ENCODE peak calls at places on chromosome 10, in ten cellular contexts. V, X, Q, S, Z, K, D, W, E and J are unnamed samples. For H3K36me3 and H3K4me1, the result is how much of the 10 kb centered on the place peaks cover.

GRCh38 chr10:17215782-17216122 is 12.3 kb upstream of the VIM start:
- DNase-seq in D (no peak), K (no peak), Z (no peak), S (no peak), V (no peak), X (no peak), W (no peak), E (no peak), Q (no peak), J (no peak)

GRCh38 chr10:76114556-76114955 is 683.1 kb downstream of the LRMDA start:
- DNase-seq in K (no peak), Z (no peak), D (no peak), E (peak), S (no peak), X (no peak), V (no peak), W (no peak), Q (no peak), J (no peak)

GRCh38 chr10:113993489-113993932 is 50.2 kb upstream of the ADRB1 start:
- DNase-seq in Z (peak), E (no peak), X (no peak), S (no peak), D (no peak), K (no peak), W (no peak), V (no peak), Q (peak), J (no peak)

GRCh38 chr10:89283174-89283987 is 18.5 kb upstream of the IFIT2 start:
- DNase-seq in Z (no peak), W (no peak), V (no peak), X (no peak), Q (no peak), S (no peak), D (no peak), K (no peak), E (no peak), J (no peak)

GRCh38 chr10:113317476-113317875 is 235.4 kb upstream of the HABP2 start:
- DNase-seq in K (no peak), V (no peak), D (no peak), W (no peak), S (no peak), E (no peak), Z (no peak), Q (no peak), X (no peak), J (no peak)

GRCh38 chr10:75111906-75112703 is 649 bp downstream of the SAMD8 start:
- DNase-seq in D (peak), E (peak), K (peak), S (peak), W (peak), Q (peak), X (peak), Z (peak), V (peak), J (peak)

GRCh38 chr10:79234391-79235318 is 112.6 kb upstream of the PPIF start:
- DNase-seq in K (no peak), V (no peak), X (no peak), W (no peak), D (no peak), E (no peak), Z (no peak), Q (no peak), S (no peak), J (no peak)

GRCh38 chr10:5692476-5693358 is 8.1 kb downstream of the TASOR2 start:
- DNase-seq in W (peak), Z (no peak), D (peak), K (peak), X (peak), V (peak), Q (peak), E (peak), S (peak), J (peak)

DNA sequence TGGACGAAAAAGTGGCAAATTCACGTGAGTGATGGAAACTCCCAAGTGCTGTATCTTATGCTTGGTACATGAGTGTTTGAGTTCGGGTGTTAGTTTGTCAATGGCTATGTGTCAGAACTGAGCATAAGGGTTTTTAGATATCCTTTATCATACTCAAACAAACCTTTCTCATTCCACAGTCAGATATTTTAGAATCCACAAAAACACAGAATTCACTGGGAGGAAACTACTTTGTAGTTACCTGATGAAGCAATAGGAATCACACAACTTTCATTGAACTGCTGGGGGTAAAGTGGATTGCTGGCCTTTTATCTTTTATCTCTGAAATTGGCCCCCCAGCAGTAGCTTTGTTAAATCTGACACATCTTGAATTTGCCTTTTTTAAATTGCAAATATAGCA is 64.0 kb downstream of the DKK1 start:
- DNase-seq in K (no peak), W (no peak), E (no peak), V (no peak), X (no peak), S (no peak), Q (no peak), D (no peak), Z (no peak), J (no peak)
- H3K36me3 ChIP-seq in K (under half), W (under half), E (under half), V (under half), X (under half), S (under half), Q (under half), D (under half), Z (under half), J (under half)

GRCh38 chr10:620417-620816 is 69.1 kb downstream of the DIP2C start:
- DNase-seq in Q (no peak), D (no peak), X (no peak), W (no peak), K (no peak), V (no peak), E (no peak), Z (no peak), S (no peak), J (no peak)
- H3K4me1 ChIP-seq in Q (half or more), D (under half), X (under half), W (under half), K (under half), V (under half), E (under half), Z (half or more), S (under half), J (under half)

DNA sequence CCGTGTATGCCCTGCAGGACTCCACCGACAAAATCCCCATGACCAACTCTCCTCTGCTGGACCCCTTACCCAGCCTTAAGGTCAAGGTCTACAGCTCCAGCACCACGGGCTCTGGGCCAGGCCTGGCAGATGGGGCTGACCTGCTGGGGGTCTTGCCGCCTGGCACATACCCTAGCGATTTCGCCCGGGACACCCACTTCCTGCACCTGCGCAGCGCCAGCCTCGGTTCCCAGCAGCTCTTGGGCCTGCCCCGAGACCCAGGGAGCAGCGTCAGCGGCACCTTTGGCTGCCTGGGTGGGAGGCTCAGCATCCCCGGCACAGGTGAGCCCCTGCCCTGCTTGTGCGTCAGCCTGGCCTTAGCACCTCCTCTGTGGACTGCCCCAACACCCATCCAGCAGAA is 27.6 kb upstream of the SLC29A3 start:
- DNase-seq in W (no peak), K (no peak), E (no peak), V (no peak), Q (no peak), S (no peak), X (no peak), Z (no peak), D (no peak), J (peak)
- H3K36me3 ChIP-seq in W (under half), K (under half), E (half or more), V (under half), Q (under half), S (under half), X (under half), Z (half or more), D (under half), J (under half)

GRCh38 chr10:22648547-22648961 is 65.8 kb downstream of the PIP4K2A start:
- DNase-seq in X (no peak), W (no peak), V (no peak), Z (no peak), D (no peak), E (no peak), S (no peak), K (no peak), Q (no peak), J (no peak)

GRCh38 chr10:22643696-22644621 is 70.4 kb downstream of the PIP4K2A start:
- DNase-seq in Q (no peak), D (no peak), Z (no peak), S (no peak), X (peak), K (no peak), W (no peak), V (no peak), E (no peak), J (no peak)

GRCh38 chr10:22649390-22649841 is 65.0 kb downstream of the PIP4K2A start:
- DNase-seq in D (no peak), V (no peak), S (no peak), X (no peak), Q (no peak), E (no peak), W (no peak), Z (no peak), K (no peak), J (no peak)

GRCh38 chr10:22647244-22647643 is 67.1 kb downstream of the PIP4K2A start:
- DNase-seq in V (no peak), E (no peak), Q (no peak), S (no peak), Z (no peak), W (no peak), K (no peak), X (no peak), D (no peak), J (no peak)

DNA sequence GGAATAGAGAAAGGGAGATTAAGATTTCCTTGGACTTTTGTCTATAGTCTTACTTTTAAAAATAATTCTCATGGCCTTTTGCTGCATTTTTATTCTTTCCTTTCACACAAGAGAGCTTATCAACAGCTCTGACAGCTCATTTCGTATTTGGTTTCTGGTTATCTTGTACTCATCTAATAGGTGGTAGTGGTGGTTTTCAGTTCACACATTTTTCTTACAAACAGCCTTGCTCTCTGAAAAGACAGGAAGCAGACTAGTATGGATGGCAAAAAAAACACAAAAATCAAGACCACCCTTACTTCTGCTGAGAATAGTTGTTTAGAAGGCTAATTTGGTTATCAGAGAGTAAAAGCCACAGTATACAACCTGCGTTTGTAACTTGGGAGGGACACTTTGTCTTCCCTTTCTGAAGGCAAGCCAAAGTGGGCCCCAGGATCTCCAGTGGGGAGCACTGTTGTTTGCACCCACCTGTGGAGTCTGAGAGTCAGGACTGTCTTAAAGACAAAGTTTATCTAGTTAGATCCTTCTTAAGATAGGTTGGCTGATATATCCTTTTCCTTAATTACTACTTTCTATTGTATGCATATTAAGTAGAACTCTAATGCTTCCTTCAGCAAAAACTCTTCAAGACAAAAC is 68.0 kb downstream of the PIP4K2A start:
- DNase-seq in K (no peak), X (no peak), Q (no peak), S (no peak), W (no peak), D (no peak), E (no peak), V (no peak), Z (no peak), J (no peak)
- H3K4me1 ChIP-seq in K (under half), X (under half), Q (under half), S (under half), W (under half), D (under half), E (under half), V (under half), Z (under half), J (under half)

GRCh38 chr10:29472268-29473086 is 162.3 kb downstream of the SVIL start:
- DNase-seq in Q (no peak), V (no peak), Z (no peak), W (no peak), D (no peak), E (no peak), X (no peak), K (no peak), S (no peak), J (no peak)

GRCh38 chr10:29471483-29471859 is 163.3 kb downstream of the SVIL start:
- DNase-seq in W (no peak), V (no peak), X (no peak), D (no peak), K (no peak), S (peak), E (no peak), Q (no peak), Z (no peak), J (no peak)

GRCh38 chr10:29469481-29470354 is 165.1 kb downstream of the SVIL start:
- DNase-seq in D (peak), S (no peak), W (no peak), Z (peak), E (no peak), K (no peak), V (no peak), X (no peak), Q (no peak), J (no peak)

GRCh38 chr10:29470355-29470705 is 164.4 kb downstream of the SVIL start:
- DNase-seq in K (no peak), V (peak), D (peak), W (no peak), S (peak), Z (peak), X (peak), Q (no peak), E (peak), J (no peak)

DNA sequence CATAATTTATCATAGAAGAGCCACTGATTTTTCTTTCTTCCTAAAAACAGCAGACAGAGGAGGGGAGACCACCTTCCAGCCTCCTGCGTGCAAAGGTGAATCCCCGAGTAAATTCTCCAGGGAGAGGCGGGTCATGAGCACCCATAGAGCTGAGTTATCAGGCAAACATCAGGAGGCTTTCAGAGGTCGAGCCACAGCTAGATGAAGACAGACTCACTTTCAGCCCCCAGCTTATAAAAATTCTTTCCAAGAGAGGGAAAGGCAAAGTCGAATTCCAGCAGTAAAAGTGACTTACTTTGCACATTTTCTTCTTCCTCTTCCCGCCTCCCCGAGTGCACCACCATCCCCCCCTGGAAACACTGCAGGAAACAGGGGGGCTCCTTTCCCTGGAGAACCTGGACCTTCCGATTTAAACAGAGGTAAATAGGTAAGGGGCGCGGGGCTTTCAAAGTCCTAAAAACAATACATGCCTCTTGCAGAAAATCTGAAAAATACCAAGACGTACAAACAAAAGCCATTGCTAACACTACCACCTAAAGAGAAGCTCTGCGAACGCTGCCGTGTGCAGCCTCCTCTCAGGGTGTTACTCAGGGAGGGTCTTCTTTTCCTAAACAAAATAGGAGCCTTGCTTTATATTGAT is 163.8 kb downstream of the SVIL start:
- DNase-seq in Z (no peak), D (no peak), E (no peak), X (no peak), W (no peak), K (no peak), Q (no peak), S (peak), V (no peak), J (no peak)
- H3K36me3 ChIP-seq in Z (half or more), D (under half), E (half or more), X (under half), W (under half), K (under half), Q (half or more), S (under half), V (under half), J (half or more)

GRCh38 chr10:21526184-21526951 is 886 bp upstream of the SKIDA1 start:
- DNase-seq in K (peak), D (peak), W (peak), S (no peak), X (peak), Q (peak), E (peak), Z (peak), V (peak), J (peak)
- H3K4me1 ChIP-seq in K (under half), D (under half), W (under half), S (under half), X (under half), Q (under half), E (half or more), Z (under half), V (half or more), J (under half)

DNA sequence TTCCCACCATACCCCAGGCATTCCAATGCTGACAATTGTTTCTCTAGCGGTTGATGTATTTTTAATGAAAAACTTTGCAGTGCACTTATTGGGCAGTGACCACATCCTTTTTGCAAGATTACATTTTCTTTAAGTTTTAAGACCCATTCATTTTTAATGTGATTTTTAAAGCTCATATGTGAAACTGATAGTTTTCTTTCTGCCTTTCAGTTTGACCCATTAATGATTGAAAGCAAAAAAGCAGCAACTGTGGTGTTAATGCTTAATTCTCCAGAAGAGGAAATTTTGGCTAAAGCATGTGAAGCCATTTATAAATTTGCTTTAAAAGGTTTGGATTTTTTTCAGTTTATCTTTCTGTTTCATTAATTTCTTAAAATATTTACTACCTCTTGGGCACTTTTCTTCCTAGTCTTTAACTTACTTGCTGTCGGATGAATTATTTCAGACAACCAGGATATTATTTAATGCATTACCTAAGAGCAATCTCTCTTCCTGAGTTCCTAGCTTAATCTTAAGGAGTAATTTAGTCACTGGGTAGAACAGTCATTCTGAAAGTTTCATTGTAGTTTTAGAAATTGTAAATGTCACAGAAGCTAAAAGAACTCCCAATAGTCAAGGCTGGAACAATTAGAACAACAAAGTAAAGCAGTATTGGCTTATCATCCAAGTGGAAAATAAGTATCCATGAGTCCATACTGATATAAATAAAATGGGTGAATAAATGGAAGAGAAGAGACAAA is 18.3 kb downstream of the ARMC3 start:
- DNase-seq in W (no peak), Z (no peak), S (no peak), Q (no peak), E (no peak), X (no peak), D (no peak), V (no peak), K (no peak), J (no peak)
- H3K36me3 ChIP-seq in W (under half), Z (under half), S (under half), Q (under half), E (under half), X (under half), D (under half), V (under half), K (under half), J (under half)